ENCODE peak calls at places on chromosomes 11 and 22, in six cellular contexts. One of them, this sample, is unnamed.

GRCh38 chr22:41925783-41926460 is 684 bp downstream of the TNFRSF13C start:
- DNase-seq in suprapubic skin: no peak
- DNase-seq in HAP-1: peak; percentile 59
- DNase-seq in right lobe of liver: peak; percentile 73
- DNase-seq in adrenal gland: peak; percentile 76
- DNase-seq in CD4-positive, alpha-beta memory T cell: peak; percentile 73
- DNase-seq in this sample: no peak

GRCh38 chr22:47588583-47588970 is 826.1 kb downstream of the TBC1D22A start:
- DNase-seq in suprapubic skin: peak; percentile 8
- DNase-seq in HAP-1: no peak
- DNase-seq in right lobe of liver: no peak
- DNase-seq in adrenal gland: no peak
- DNase-seq in CD4-positive, alpha-beta memory T cell: no peak
- DNase-seq in this sample: no peak

GRCh38 chr11:35056391-35057093 is 82.4 kb upstream of the CD44 start:
- DNase-seq in suprapubic skin: no peak
- DNase-seq in HAP-1: no peak
- DNase-seq in right lobe of liver: no peak
- DNase-seq in adrenal gland: no peak
- DNase-seq in CD4-positive, alpha-beta memory T cell: no peak
- DNase-seq in this sample: no peak

GRCh38 chr11:58832246-58832645 is 12.3 kb downstream of the GLYATL2 start:
- DNase-seq in suprapubic skin: no peak
- DNase-seq in HAP-1: no peak
- DNase-seq in right lobe of liver: no peak
- DNase-seq in adrenal gland: no peak
- DNase-seq in CD4-positive, alpha-beta memory T cell: no peak
- DNase-seq in this sample: no peak

GRCh38 chr22:22548349-22548716 is 10.7 kb downstream of the PRAME start:
- DNase-seq in suprapubic skin: no peak
- DNase-seq in HAP-1: no peak
- DNase-seq in right lobe of liver: no peak
- DNase-seq in adrenal gland: no peak
- DNase-seq in CD4-positive, alpha-beta memory T cell: no peak
- DNase-seq in this sample: no peak

GRCh38 chr11:40140560-40140959 is 1318.9 kb downstream of the LRRC4C start:
- DNase-seq in suprapubic skin: no peak
- DNase-seq in HAP-1: no peak
- DNase-seq in right lobe of liver: no peak
- DNase-seq in adrenal gland: no peak
- DNase-seq in CD4-positive, alpha-beta memory T cell: no peak
- DNase-seq in this sample: no peak

GRCh38 chr22:48371391-48371790 is 1456.3 kb downstream of the BRD1 start:
- DNase-seq in suprapubic skin: no peak
- DNase-seq in HAP-1: no peak
- DNase-seq in right lobe of liver: no peak
- DNase-seq in adrenal gland: no peak
- DNase-seq in CD4-positive, alpha-beta memory T cell: no peak
- DNase-seq in this sample: no peak

GRCh38 chr11:130886704-130887103 is 29.6 kb downstream of the SNX19 start:
- DNase-seq in suprapubic skin: no peak
- DNase-seq in HAP-1: no peak
- DNase-seq in right lobe of liver: no peak
- DNase-seq in adrenal gland: no peak
- DNase-seq in CD4-positive, alpha-beta memory T cell: no peak
- DNase-seq in this sample: no peak

GRCh38 chr22:24244144-24244787 is 616 bp downstream of the GGT5 start:
- DNase-seq in suprapubic skin: no peak
- DNase-seq in HAP-1: no peak
- DNase-seq in right lobe of liver: no peak
- DNase-seq in adrenal gland: no peak
- DNase-seq in CD4-positive, alpha-beta memory T cell: no peak
- DNase-seq in this sample: peak; percentile 45

GRCh38 chr22:20844055-20845037 is 14.3 kb downstream of the PI4KA start:
- DNase-seq in suprapubic skin: no peak
- DNase-seq in HAP-1: no peak
- DNase-seq in right lobe of liver: no peak
- DNase-seq in adrenal gland: no peak
- DNase-seq in CD4-positive, alpha-beta memory T cell: no peak
- DNase-seq in this sample: no peak

GRCh38 chr22:48929276-48929790 is 898.3 kb downstream of the BRD1 start:
- DNase-seq in suprapubic skin: no peak
- DNase-seq in HAP-1: no peak
- DNase-seq in right lobe of liver: no peak
- DNase-seq in adrenal gland: no peak
- DNase-seq in CD4-positive, alpha-beta memory T cell: no peak
- DNase-seq in this sample: no peak

GRCh38 chr22:22772396-22772795 is 115.2 kb upstream of the IGLL5 start:
- DNase-seq in suprapubic skin: no peak
- DNase-seq in HAP-1: no peak
- DNase-seq in right lobe of liver: no peak
- DNase-seq in adrenal gland: no peak
- DNase-seq in CD4-positive, alpha-beta memory T cell: no peak
- DNase-seq in this sample: no peak

GRCh38 chr11:66087148-66087908 is 17.3 kb downstream of the PACS1 start:
- DNase-seq in suprapubic skin: no peak
- DNase-seq in HAP-1: no peak
- DNase-seq in right lobe of liver: no peak
- DNase-seq in adrenal gland: no peak
- DNase-seq in CD4-positive, alpha-beta memory T cell: no peak
- DNase-seq in this sample: no peak

GRCh38 chr22:38352436-38352835 is 35.2 kb upstream of the CSNK1E start:
- DNase-seq in suprapubic skin: no peak
- DNase-seq in HAP-1: no peak
- DNase-seq in right lobe of liver: no peak
- DNase-seq in adrenal gland: no peak
- DNase-seq in CD4-positive, alpha-beta memory T cell: no peak
- DNase-seq in this sample: no peak

GRCh38 chr11:60838132-60838531 is 3.8 kb upstream of the CCDC86 start:
- DNase-seq in suprapubic skin: no peak
- DNase-seq in HAP-1: no peak
- DNase-seq in right lobe of liver: no peak
- DNase-seq in adrenal gland: no peak
- DNase-seq in CD4-positive, alpha-beta memory T cell: no peak
- DNase-seq in this sample: no peak

GRCh38 chr11:43790444-43790794 is 90.2 kb upstream of the ALKBH3 start:
- DNase-seq in suprapubic skin: no peak
- DNase-seq in HAP-1: no peak
- DNase-seq in right lobe of liver: no peak
- DNase-seq in adrenal gland: no peak
- DNase-seq in CD4-positive, alpha-beta memory T cell: no peak
- DNase-seq in this sample: no peak

GRCh38 chr11:118045191-118045590 is 31.7 kb upstream of the TMPRSS4 start:
- DNase-seq in suprapubic skin: no peak
- DNase-seq in HAP-1: no peak
- DNase-seq in right lobe of liver: no peak
- DNase-seq in adrenal gland: no peak
- DNase-seq in CD4-positive, alpha-beta memory T cell: peak; percentile 65
- DNase-seq in this sample: no peak

GRCh38 chr11:46380340-46381045 is 976 bp upstream of the MDK start:
- DNase-seq in suprapubic skin: no peak
- DNase-seq in HAP-1: peak; percentile 57
- DNase-seq in right lobe of liver: peak; percentile 85
- DNase-seq in adrenal gland: peak; percentile 70
- DNase-seq in CD4-positive, alpha-beta memory T cell: peak; percentile 79
- DNase-seq in this sample: no peak

GRCh38 chr22:30627480-30627879 is 8.1 kb upstream of the SLC35E4 start:
- DNase-seq in suprapubic skin: no peak
- DNase-seq in HAP-1: no peak
- DNase-seq in right lobe of liver: no peak
- DNase-seq in adrenal gland: peak; percentile 35
- DNase-seq in CD4-positive, alpha-beta memory T cell: no peak
- DNase-seq in this sample: no peak

GRCh38 chr22:47372111-47372581 is 609.7 kb downstream of the TBC1D22A start:
- DNase-seq in suprapubic skin: peak; percentile 46
- DNase-seq in HAP-1: no peak
- DNase-seq in right lobe of liver: no peak
- DNase-seq in adrenal gland: no peak
- DNase-seq in CD4-positive, alpha-beta memory T cell: no peak
- DNase-seq in this sample: no peak

GRCh38 chr22:37178350-37179125 is 9.5 kb downstream of the C1QTNF6 start:
- DNase-seq in suprapubic skin: peak; percentile 70
- DNase-seq in HAP-1: no peak
- DNase-seq in right lobe of liver: peak; percentile 69
- DNase-seq in adrenal gland: peak; percentile 96
- DNase-seq in CD4-positive, alpha-beta memory T cell: no peak
- DNase-seq in this sample: peak; percentile 51

GRCh38 chr11:10379871-10380568 is 75.0 kb upstream of the AMPD3 start:
- DNase-seq in suprapubic skin: no peak
- DNase-seq in HAP-1: no peak
- DNase-seq in right lobe of liver: no peak
- DNase-seq in adrenal gland: no peak
- DNase-seq in CD4-positive, alpha-beta memory T cell: no peak
- DNase-seq in this sample: no peak

GRCh38 chr11:2781413-2782274 is 81.8 kb upstream of the KCNQ1OT1 start:
- DNase-seq in suprapubic skin: peak; percentile 48
- DNase-seq in HAP-1: no peak
- DNase-seq in right lobe of liver: peak; percentile 15
- DNase-seq in adrenal gland: peak; percentile 15
- DNase-seq in CD4-positive, alpha-beta memory T cell: no peak
- DNase-seq in this sample: peak; percentile 29

GRCh38 chr11:61054513-61054912 is 47.8 kb upstream of the CD5 start:
- DNase-seq in suprapubic skin: no peak
- DNase-seq in HAP-1: no peak
- DNase-seq in right lobe of liver: no peak
- DNase-seq in adrenal gland: no peak
- DNase-seq in CD4-positive, alpha-beta memory T cell: no peak
- DNase-seq in this sample: no peak

GRCh38 chr11:24253237-24253760 is 243.6 kb upstream of the LUZP2 start:
- DNase-seq in suprapubic skin: no peak
- DNase-seq in HAP-1: no peak
- DNase-seq in right lobe of liver: no peak
- DNase-seq in adrenal gland: no peak
- DNase-seq in CD4-positive, alpha-beta memory T cell: no peak
- DNase-seq in this sample: no peak

GRCh38 chr11:44351006-44351660 is 41.2 kb upstream of the ALX4 start:
- DNase-seq in suprapubic skin: no peak
- DNase-seq in HAP-1: no peak
- DNase-seq in right lobe of liver: no peak
- DNase-seq in adrenal gland: no peak
- DNase-seq in CD4-positive, alpha-beta memory T cell: no peak
- DNase-seq in this sample: no peak

GRCh38 chr11:65786786-65787636 is at the start of gene OVOL1:
- DNase-seq in suprapubic skin: no peak
- DNase-seq in HAP-1: no peak
- DNase-seq in right lobe of liver: no peak
- DNase-seq in adrenal gland: no peak
- DNase-seq in CD4-positive, alpha-beta memory T cell: peak; percentile 62
- DNase-seq in this sample: no peak

GRCh38 chr11:876550-876949 is 33.9 kb downstream of the TSPAN4 start:
- DNase-seq in suprapubic skin: no peak
- DNase-seq in HAP-1: no peak
- DNase-seq in right lobe of liver: peak; percentile 66
- DNase-seq in adrenal gland: peak; percentile 88
- DNase-seq in CD4-positive, alpha-beta memory T cell: no peak
- DNase-seq in this sample: no peak

GRCh38 chr11:114163830-114164401 is 104.4 kb downstream of the ZBTB16 start:
- DNase-seq in suprapubic skin: no peak
- DNase-seq in HAP-1: no peak
- DNase-seq in right lobe of liver: no peak
- DNase-seq in adrenal gland: no peak
- DNase-seq in CD4-positive, alpha-beta memory T cell: no peak
- DNase-seq in this sample: no peak
- H3K4me1 ChIP-seq in suprapubic skin: peaks cover 96% of the 10 kb centered on the region
- H3K4me1 ChIP-seq in HAP-1: peaks cover 9% of the 10 kb centered on the region
- H3K4me1 ChIP-seq in right lobe of liver: no peaks in the 10 kb centered on the region
- H3K4me1 ChIP-seq in adrenal gland: peaks cover 93% of the 10 kb centered on the region
- H3K4me1 ChIP-seq in CD4-positive, alpha-beta memory T cell: peaks cover 85% of the 10 kb centered on the region
- H3K4me1 ChIP-seq in this sample: peaks cover 86% of the 10 kb centered on the region

GRCh38 chr11:28649922-28650321 is 541.7 kb downstream of the METTL15 start:
- DNase-seq in suprapubic skin: no peak
- DNase-seq in HAP-1: no peak
- DNase-seq in right lobe of liver: no peak
- DNase-seq in adrenal gland: no peak
- DNase-seq in CD4-positive, alpha-beta memory T cell: no peak
- DNase-seq in this sample: no peak
- H3K36me3 ChIP-seq in suprapubic skin: no peaks in the 10 kb centered on the region
- H3K36me3 ChIP-seq in HAP-1: no peaks in the 10 kb centered on the region
- H3K36me3 ChIP-seq in right lobe of liver: no peaks in the 10 kb centered on the region
- H3K36me3 ChIP-seq in adrenal gland: no peaks in the 10 kb centered on the region
- H3K36me3 ChIP-seq in CD4-positive, alpha-beta memory T cell: no peaks in the 10 kb centered on the region
- H3K36me3 ChIP-seq in this sample: no peaks in the 10 kb centered on the region

GRCh38 chr11:7575841-7576451 is 62.1 kb downstream of the PPFIBP2 start:
- DNase-seq in suprapubic skin: no peak
- DNase-seq in HAP-1: no peak
- DNase-seq in right lobe of liver: peak; percentile 53
- DNase-seq in adrenal gland: no peak
- DNase-seq in CD4-positive, alpha-beta memory T cell: no peak
- DNase-seq in this sample: no peak

GRCh38 chr11:7577883-7578242 is 64.1 kb downstream of the PPFIBP2 start:
- DNase-seq in suprapubic skin: no peak
- DNase-seq in HAP-1: no peak
- DNase-seq in right lobe of liver: no peak
- DNase-seq in adrenal gland: no peak
- DNase-seq in CD4-positive, alpha-beta memory T cell: no peak
- DNase-seq in this sample: no peak

GRCh38 chr11:7578276-7578955 is 64.6 kb downstream of the PPFIBP2 start:
- DNase-seq in suprapubic skin: no peak
- DNase-seq in HAP-1: no peak
- DNase-seq in right lobe of liver: no peak
- DNase-seq in adrenal gland: no peak
- DNase-seq in CD4-positive, alpha-beta memory T cell: no peak
- DNase-seq in this sample: no peak

GRCh38 chr11:7577226-7577882 is 63.6 kb downstream of the PPFIBP2 start:
- DNase-seq in suprapubic skin: peak; percentile 80
- DNase-seq in HAP-1: no peak
- DNase-seq in right lobe of liver: no peak
- DNase-seq in adrenal gland: no peak
- DNase-seq in CD4-positive, alpha-beta memory T cell: no peak
- DNase-seq in this sample: no peak

DNA sequence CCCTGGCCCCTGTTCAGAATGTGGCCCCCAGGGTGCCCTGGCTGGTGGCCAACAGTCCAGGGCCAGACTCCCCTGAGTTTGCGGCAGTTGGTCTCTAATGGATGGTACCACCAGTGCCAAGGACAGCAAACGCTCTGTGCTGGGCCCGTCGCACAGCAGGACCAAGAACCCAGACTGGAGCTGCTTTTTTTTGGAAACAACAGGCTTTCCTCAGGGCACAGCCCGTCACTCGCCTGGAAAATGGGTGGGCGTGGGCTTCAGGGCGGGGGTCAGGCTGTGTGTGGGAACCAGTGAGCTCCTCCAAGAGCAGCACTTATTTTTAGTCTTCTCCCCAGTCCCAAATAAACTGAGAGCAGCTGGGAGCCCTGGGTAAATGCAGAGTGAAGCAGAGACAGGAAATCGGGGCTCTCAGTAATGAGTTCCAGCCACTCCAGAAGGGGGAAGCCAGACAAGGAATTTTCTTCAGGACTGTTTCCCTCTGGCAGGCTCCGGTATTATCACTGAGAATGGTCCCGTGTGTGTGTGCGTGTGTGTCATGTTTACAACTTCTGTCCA is 62.9 kb downstream of the PPFIBP2 start:
- DNase-seq in suprapubic skin: no peak
- DNase-seq in HAP-1: no peak
- DNase-seq in right lobe of liver: no peak
- DNase-seq in adrenal gland: no peak
- DNase-seq in CD4-positive, alpha-beta memory T cell: no peak
- DNase-seq in this sample: no peak
- H3K4me1 ChIP-seq in suprapubic skin: peaks cover 83% of the 10 kb centered on the region
- H3K4me1 ChIP-seq in HAP-1: peaks cover 54% of the 10 kb centered on the region
- H3K4me1 ChIP-seq in right lobe of liver: no peaks in the 10 kb centered on the region
- H3K4me1 ChIP-seq in adrenal gland: peaks cover 64% of the 10 kb centered on the region
- H3K4me1 ChIP-seq in CD4-positive, alpha-beta memory T cell: peaks cover 34% of the 10 kb centered on the region
- H3K4me1 ChIP-seq in this sample: peaks cover 12% of the 10 kb centered on the region

GRCh38 chr22:39731881-39732555 is 161.5 kb downstream of the CACNA1I start:
- DNase-seq in suprapubic skin: no peak
- DNase-seq in HAP-1: no peak
- DNase-seq in right lobe of liver: no peak
- DNase-seq in adrenal gland: no peak
- DNase-seq in CD4-positive, alpha-beta memory T cell: no peak
- DNase-seq in this sample: no peak
- H3K36me3 ChIP-seq in suprapubic skin: no peaks in the 10 kb centered on the region
- H3K36me3 ChIP-seq in HAP-1: no peaks in the 10 kb centered on the region
- H3K36me3 ChIP-seq in right lobe of liver: no peaks in the 10 kb centered on the region
- H3K36me3 ChIP-seq in adrenal gland: no peaks in the 10 kb centered on the region
- H3K36me3 ChIP-seq in CD4-positive, alpha-beta memory T cell: no peaks in the 10 kb centered on the region
- H3K36me3 ChIP-seq in this sample: no peaks in the 10 kb centered on the region